ENCODE peak calls at places on chromosomes 7 and 10, in four cellular contexts. Z is activated CD4-positive, alpha-beta T cell treated with anti-CD3 and anti-CD28 coated beads, Interleukin-2, amount 10 ng/mL, durations not matched to agents 7 days and 5 days; O is stimulated activated CD4-positive, alpha-beta T cell treated with anti-CD3 and anti-CD28 coated beads, TNF-alpha, amount 100 ng/mL, for 48 hours; C is GM04503. F is an unnamed sample.

GRCh38 chr10:2979267-2979660 is 88.1 kb upstream of the PFKP start:
- DNase-seq in Z (no peak), O (no peak), C (no peak), F (no peak)

GRCh38 chr7:131076711-131077170 is 250.9 kb upstream of the MKLN1 start:
- DNase-seq in Z (no peak), O (no peak), C (no peak), F (no peak)

GRCh38 chr10:30784521-30784895 is 155.0 kb upstream of the LYZL2 start:
- DNase-seq in Z (no peak), O (no peak), C (no peak), F (no peak)

GRCh38 chr7:133784421-133785045 is 342.6 kb upstream of the LRGUK start:
- DNase-seq in Z (no peak), O (no peak), C (no peak), F (no peak)

GRCh38 chr7:80884511-80885195 is 34.2 kb downstream of the SEMA3C start:
- DNase-seq in Z (no peak), O (no peak), C (no peak), F (no peak)

GRCh38 chr7:34837316-34837715 is 179.3 kb downstream of the NPSR1 start:
- DNase-seq in Z (no peak), O (no peak), C (no peak), F (no peak)

GRCh38 chr7:44581426-44581906 is 565 bp downstream of the TMED4 start:
- DNase-seq in Z (peak; percentile 68), O (peak; percentile 24), C (no peak), F (peak; percentile 57)

GRCh38 chr10:122164028-122164601 is 107.0 kb upstream of the BTBD16 start:
- DNase-seq in Z (no peak), O (no peak), C (no peak), F (no peak)

GRCh38 chr7:70569335-70569819 is 562.6 kb upstream of the GALNT17 start:
- DNase-seq in Z (no peak), O (no peak), C (no peak), F (no peak)

F was measured in DND-41.